ENCODE peak calls at places on chromosomes 1 and 21, in ten cellular contexts. J is HTR-8/SVneo; F is NCI-H460; X is stimulated activated CD4-positive, alpha-beta T cell treated with anti-CD3 and anti-CD28 coated beads, Interleukin-1b, Interleukin-23, amount 100 ng/mL, for 4 hours; Z is C1 segment of cervical spinal cord; N is stimulated activated CD8-positive, alpha-beta memory T cell treated with anti-CD3 and anti-CD28 coated beads, Interleukin-4, amount 100 ng/mL, for 24 hours; O is GM06990; V is neural progenitor cell; W is left ventricle myocardium superior; R is activated gamma-delta T cell treated with anti-CD3 and anti-CD28 coated beads, Interleukin-2, amount 50 U/mL, for 16 hours. L is an unnamed sample.

GRCh38 chr1:11568687-11569086 is 85.5 kb downstream of the FBXO2 start:
- DNase-seq in J (no peak), F (no peak), X (no peak), Z (no peak), N (no peak), O (no peak), V (no peak), W (no peak), R (no peak), L (no peak)

GRCh38 chr1:16226495-16227179 is 10.3 kb downstream of the CPLANE2 start:
- DNase-seq in J (no peak), F (no peak), X (no peak), Z (no peak), N (no peak), O (no peak), V (peak), W (peak), R (no peak), L (no peak)

GRCh38 chr1:54809496-54810074 is 8.5 kb upstream of the TTC22 start:
- DNase-seq in J (no peak), F (no peak), X (no peak), Z (no peak), N (no peak), O (no peak), V (no peak), W (no peak), R (no peak), L (no peak)

GRCh38 chr21:31553926-31554325 is 105.6 kb upstream of the SOD1 start:
- DNase-seq in J (no peak), F (no peak), X (no peak), Z (no peak), N (no peak), O (no peak), V (no peak), W (no peak), R (no peak), L (no peak)

GRCh38 chr1:155942578-155943141 is 1.2 kb downstream of the RXFP4 start:
- DNase-seq in J (no peak), F (no peak), X (no peak), Z (no peak), N (no peak), O (no peak), V (no peak), W (no peak), R (no peak), L (no peak)

GRCh38 chr1:20578721-20579380 is 10.0 kb upstream of the CDA start:
- DNase-seq in J (no peak), F (no peak), X (no peak), Z (no peak), N (no peak), O (no peak), V (no peak), W (no peak), R (no peak), L (no peak)

GRCh38 chr1:5950994-5951749 is 41.1 kb downstream of the NPHP4 start:
- DNase-seq in J (no peak), F (no peak), X (no peak), Z (no peak), N (no peak), O (peak), V (no peak), W (no peak), R (no peak), L (no peak)

GRCh38 chr1:30335389-30335996 is 387.9 kb downstream of the MATN1 start:
- DNase-seq in J (no peak), F (no peak), X (no peak), Z (no peak), N (no peak), O (no peak), V (no peak), W (no peak), R (no peak), L (no peak)

GRCh38 chr1:64980745-64981601 is 14.6 kb upstream of the JAK1 start:
- DNase-seq in J (no peak), F (no peak), X (no peak), Z (no peak), N (no peak), O (no peak), V (no peak), W (no peak), R (no peak), L (no peak)

GRCh38 chr1:25819496-25820246 is at the start of gene MTFR1L:
- DNase-seq in J (peak), F (peak), X (peak), Z (peak), N (peak), O (peak), V (peak), W (peak), R (peak), L (peak)

GRCh38 chr1:178689769-178690168 is 35.3 kb upstream of the RALGPS2 start:
- DNase-seq in J (no peak), F (no peak), X (no peak), Z (no peak), N (no peak), O (no peak), V (no peak), W (no peak), R (no peak), L (no peak)

GRCh38 chr1:93681095-93681548 is 515 bp downstream of the BCAR3 start:
- DNase-seq in J (no peak), F (no peak), X (no peak), Z (peak), N (no peak), O (peak), V (no peak), W (peak), R (no peak), L (no peak)

GRCh38 chr1:184802739-184803492 is 48.3 kb upstream of the EDEM3 start:
- DNase-seq in J (no peak), F (no peak), X (no peak), Z (no peak), N (no peak), O (no peak), V (no peak), W (no peak), R (no peak), L (no peak)

GRCh38 chr1:116962976-116963639 is 38.5 kb upstream of the CD101 start:
- DNase-seq in J (no peak), F (no peak), X (no peak), Z (no peak), N (no peak), O (no peak), V (no peak), W (no peak), R (no peak), L (no peak)

GRCh38 chr1:223175032-223175431 is 32.0 kb upstream of the TLR5 start:
- DNase-seq in J (peak), F (no peak), X (no peak), Z (no peak), N (no peak), O (no peak), V (peak), W (no peak), R (no peak), L (peak)

GRCh38 chr1:53553734-53554509 is 94.7 kb downstream of the DMRTB1 start:
- DNase-seq in J (no peak), F (no peak), X (no peak), Z (no peak), N (no peak), O (no peak), V (no peak), W (peak), R (no peak), L (no peak)

GRCh38 chr1:104132386-104132973 is 382.8 kb downstream of the AMY1C start:
- DNase-seq in J (no peak), F (peak), X (no peak), Z (no peak), N (no peak), O (no peak), V (peak), W (no peak), R (no peak), L (no peak)

GRCh38 chr1:93616996-93617669 is 64.5 kb downstream of the BCAR3 start:
- DNase-seq in J (no peak), F (no peak), X (no peak), Z (no peak), N (no peak), O (no peak), V (no peak), W (peak), R (no peak), L (no peak)

GRCh38 chr1:239677362-239677761 is 291.0 kb downstream of the CHRM3 start:
- DNase-seq in J (no peak), F (no peak), X (no peak), Z (no peak), N (no peak), O (no peak), V (no peak), W (no peak), R (no peak), L (no peak)

GRCh38 chr1:169941982-169942830 is 48.5 kb upstream of the SCYL3 start:
- DNase-seq in J (no peak), F (no peak), X (no peak), Z (no peak), N (no peak), O (no peak), V (no peak), W (no peak), R (no peak), L (no peak)

L was measured in HCT116.